ENCODE peak calls at places on chromosomes 6 and 20, in four cellular contexts. P is HFFc6, S is cardiac muscle cell, T is BE2C. X is an unnamed sample.

GRCh38 chr6:134519456-134519855 is 201.5 kb upstream of the SGK1 start:
- DNase-seq in P (no peak), S (peak), T (no peak), X (no peak)

GRCh38 chr20:62917720-62918119 is 8.6 kb downstream of the DIDO1 start:
- DNase-seq in T (no peak), P (no peak), S (no peak), X (no peak)

GRCh38 chr20:38473353-38473795 is 731 bp downstream of the RALGAPB start:
- DNase-seq in T (peak), P (peak), S (peak), X (no peak)

GRCh38 chr20:63497946-63498935 is 642 bp downstream of the EEF1A2 start:
- DNase-seq in T (peak), P (peak), S (no peak), X (peak)

GRCh38 chr6:140774080-140774505 is 1358.6 kb upstream of the GJE1 start:
- DNase-seq in T (no peak), S (peak), P (peak), X (no peak)

GRCh38 chr6:100134703-100135102 is 140.7 kb upstream of the MCHR2 start:
- DNase-seq in P (peak), T (no peak), S (peak), X (no peak)

GRCh38 chr6:116145786-116146675 is 20.1 kb upstream of the COL10A1 start:
- DNase-seq in S (peak), P (no peak), T (no peak), X (no peak)

GRCh38 chr20:50320005-50320909 is 129.6 kb downstream of the CEBPB start:
- DNase-seq in S (no peak), P (no peak), T (no peak), X (no peak)

GRCh38 chr20:36881888-36882287 is 6.0 kb downstream of the TLDC2 start:
- DNase-seq in P (no peak), S (no peak), T (no peak), X (no peak)

GRCh38 chr6:17331238-17331637 is 50.1 kb downstream of the RBM24 start:
- DNase-seq in P (no peak), S (no peak), T (no peak), X (no peak)

GRCh38 chr6:57063847-57064246 is 17.4 kb downstream of the KIAA1586 start:
- DNase-seq in T (no peak), P (no peak), S (no peak), X (no peak)

GRCh38 chr6:158910484-158911075 is 89.4 kb downstream of the RSPH3 start:
- DNase-seq in S (no peak), T (no peak), P (no peak), X (no peak)

GRCh38 chr6:158314737-158315136 is 2.5 kb downstream of the TULP4 start:
- DNase-seq in T (no peak), P (no peak), S (no peak), X (no peak)

GRCh38 chr6:87274660-87275273 is 47.6 kb upstream of the SMIM8 start:
- DNase-seq in S (peak), P (peak), T (no peak), X (no peak)

GRCh38 chr6:151137441-151137984 is 102.3 kb upstream of the AKAP12 start:
- DNase-seq in P (no peak), S (no peak), T (no peak), X (no peak)

GRCh38 chr20:17557675-17558006 is 12.2 kb upstream of the DSTN start:
- DNase-seq in T (no peak), P (peak), S (peak), X (no peak)

GRCh38 chr20:24048014-24048611 is 59.5 kb upstream of the GGTLC1 start:
- DNase-seq in T (no peak), P (no peak), S (no peak), X (no peak)

GRCh38 chr20:38725959-38726848 is 1.9 kb downstream of the SLC32A1 start:
- DNase-seq in P (no peak), S (peak), T (peak), X (peak)

GRCh38 chr6:1593958-1594314 is 15.8 kb upstream of the FOXC1 start:
- DNase-seq in P (no peak), T (no peak), S (no peak), X (no peak)

GRCh38 chr6:105077592-105078463 is 102.0 kb downstream of the POPDC3 start:
- DNase-seq in S (peak), P (peak), T (no peak), X (no peak)

GRCh38 chr20:23240519-23240918 is 110.1 kb upstream of the NXT1 start:
- DNase-seq in P (no peak), S (no peak), T (no peak), X (no peak)

GRCh38 chr6:157813757-157814455 is 9.1 kb upstream of the SNX9 start:
- DNase-seq in T (no peak), S (peak), P (peak), X (no peak)

GRCh38 chr20:20213722-20214121 is 154.2 kb upstream of the INSM1 start:
- DNase-seq in S (no peak), T (no peak), P (no peak), X (no peak)

GRCh38 chr6:111990214-111990613 is 63.7 kb upstream of the CCN6 start:
- DNase-seq in S (no peak), P (no peak), T (no peak), X (no peak)

GRCh38 chr6:108167449-108167903 is 1.7 kb downstream of the NR2E1 start:
- DNase-seq in S (no peak), P (no peak), T (no peak), X (no peak)

GRCh38 chr20:39913274-39913673 is 775.8 kb downstream of the MAFB start:
- DNase-seq in T (no peak), P (no peak), S (no peak), X (no peak)

GRCh38 chr6:110140650-110141049 is 38.8 kb downstream of the WASF1 start:
- DNase-seq in P (peak), S (peak), T (no peak), X (no peak)

GRCh38 chr6:100322886-100323285 is 141.8 kb downstream of the SIM1 start:
- DNase-seq in S (no peak), T (no peak), P (no peak), X (no peak)

GRCh38 chr20:44422083-44422482 is 53.6 kb upstream of the TTPAL start:
- DNase-seq in T (no peak), P (peak), S (no peak), X (no peak)

GRCh38 chr20:49591217-49591865 is 23.4 kb upstream of the PTGIS start:
- DNase-seq in T (no peak), S (peak), P (no peak), X (no peak)

GRCh38 chr6:13500264-13500663 is 12.9 kb upstream of the GFOD1 start:
- DNase-seq in P (peak), S (no peak), T (no peak), X (no peak)

GRCh38 chr6:34358389-34358906 is 34.0 kb downstream of the NUDT3 start:
- DNase-seq in T (peak), S (peak), P (peak), X (peak)

GRCh38 chr6:32666420-32667300 is at the start of gene HLA-DQB1:
- DNase-seq in S (peak), P (peak), T (no peak), X (peak)

GRCh38 chr6:144305985-144306384 is 20.9 kb downstream of the UTRN start:
- DNase-seq in T (no peak), S (no peak), P (peak), X (no peak)

DNA sequence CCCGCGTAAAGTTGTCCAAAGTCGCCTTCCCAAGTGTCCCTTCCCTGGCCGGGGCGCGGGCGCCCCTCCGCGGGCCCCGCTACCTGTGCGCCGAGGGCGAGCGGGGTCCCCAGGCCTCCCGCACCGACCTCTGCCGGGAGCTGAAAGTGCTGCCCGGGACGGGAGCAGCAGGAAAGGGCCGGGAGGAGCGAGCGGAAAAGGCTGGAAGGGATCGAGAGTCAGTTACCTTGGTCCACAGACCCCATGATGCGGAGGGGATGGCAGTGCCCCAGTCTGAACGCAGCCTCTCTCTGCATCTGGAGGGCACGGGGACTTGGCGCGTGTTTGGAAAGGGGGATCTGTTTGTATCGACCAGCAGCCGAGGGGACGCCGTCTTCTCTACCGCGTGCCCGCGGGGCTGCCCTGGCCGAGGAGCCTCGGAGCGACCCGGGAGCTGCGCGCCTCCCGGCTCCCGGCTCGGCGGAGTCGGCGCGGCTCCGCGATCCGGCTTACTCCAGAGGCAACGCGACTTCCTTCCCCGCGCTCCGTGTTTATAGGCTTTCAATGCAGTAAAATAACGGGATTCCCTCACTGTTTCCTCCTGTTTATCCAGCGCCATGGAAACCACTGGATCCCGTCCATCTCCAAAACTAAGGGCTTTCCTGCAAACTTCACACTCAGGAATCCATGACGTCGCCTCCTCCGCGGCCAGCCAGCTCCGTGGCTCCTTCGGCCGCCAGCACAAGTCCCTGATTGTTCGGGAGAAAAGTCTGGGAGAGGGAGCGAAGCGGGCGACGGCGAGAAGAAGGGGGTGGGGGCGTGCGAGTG is 20.0 kb upstream of the NFATC2 start:
- DNase-seq in P (peak), S (peak), T (peak), X (peak)
- TF ChIP-seq CTCF in P (peak), S (peak), T (no peak), X (no peak)

DNA sequence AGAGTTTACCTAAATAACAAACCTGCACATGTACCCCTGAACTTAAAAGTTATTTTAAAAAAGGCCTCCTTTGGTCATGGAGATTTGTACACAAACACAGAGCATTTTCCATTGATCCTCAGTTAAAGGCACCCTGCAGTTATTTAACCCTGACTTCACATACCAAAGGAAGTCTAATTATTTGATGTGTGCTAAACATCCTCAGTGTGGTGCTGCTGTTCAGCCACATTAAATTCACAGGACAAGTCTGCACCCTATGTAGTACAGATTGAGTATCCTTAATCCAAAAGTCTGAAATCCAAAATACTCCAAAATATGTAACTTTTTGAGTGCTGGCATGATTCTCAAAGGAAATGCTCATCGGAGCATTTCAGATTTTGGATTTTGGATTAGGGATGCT is 21.4 kb downstream of the KCNQ5 start:
- DNase-seq in P (no peak), S (peak), T (no peak), X (no peak)
- TF ChIP-seq CTCF in P (peak), S (peak), T (no peak), X (no peak)

GRCh38 chr6:29355603-29356002 is 13.1 kb downstream of the OR5V1 start:
- DNase-seq in S (no peak), T (no peak), P (no peak), X (no peak)
- TF ChIP-seq CTCF in S (no peak), T (no peak), P (no peak), X (no peak)

DNA sequence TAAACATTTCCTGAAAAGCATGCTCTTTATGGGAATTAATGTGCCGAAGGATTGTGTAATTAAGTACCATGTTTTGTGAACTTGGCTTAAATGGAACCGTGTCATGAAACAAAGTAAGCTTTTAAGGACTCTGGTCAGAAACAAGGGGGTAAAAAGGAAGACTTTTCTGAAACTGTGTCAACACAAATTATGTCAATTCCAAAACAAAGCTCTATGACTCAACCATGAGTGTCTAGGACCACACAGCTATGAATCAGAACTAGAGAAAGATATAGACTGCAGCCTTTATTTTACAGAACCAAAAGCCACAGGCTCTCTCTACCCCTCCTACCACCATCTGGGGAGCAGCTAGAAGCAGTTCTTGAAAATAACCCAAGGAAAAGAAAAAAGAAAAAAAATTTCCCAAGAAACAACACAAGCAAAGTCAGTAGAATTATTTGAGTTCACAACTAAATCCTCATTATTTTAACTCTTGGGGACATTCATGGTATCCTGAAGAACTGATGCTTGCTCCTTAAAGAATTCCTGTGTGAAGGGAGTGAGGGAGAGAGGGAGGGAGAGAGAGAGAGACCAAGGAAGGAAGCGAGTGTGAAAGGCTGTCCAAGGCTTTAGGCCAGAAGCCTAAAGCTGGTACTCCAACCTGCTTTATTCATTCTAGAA is 81.9 kb downstream of the ZMYND8 start:
- DNase-seq in P (peak), S (peak), T (no peak), X (no peak)
- TF ChIP-seq CTCF in P (no peak), S (no peak), T (no peak), X (no peak)

DNA sequence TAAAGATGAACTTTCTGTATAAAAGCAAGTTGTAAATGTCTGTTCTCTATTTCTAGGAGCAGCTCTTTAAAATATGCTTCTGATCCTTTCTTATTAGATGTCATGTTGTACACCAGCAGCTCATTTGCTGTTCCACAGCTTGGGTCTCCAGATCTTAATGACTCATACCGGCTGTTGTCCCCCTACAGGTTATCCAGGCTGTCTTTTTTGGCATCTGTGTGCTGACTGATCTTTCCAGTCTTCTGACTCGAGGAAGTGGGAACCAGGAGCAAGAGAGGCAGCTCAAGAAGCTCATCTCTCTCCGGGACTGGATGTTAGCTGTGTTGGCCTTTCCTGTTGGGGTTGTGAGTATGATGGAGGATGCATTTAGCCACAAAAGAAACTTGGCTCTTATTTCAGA is 76.0 kb downstream of the AIG1 start:
- DNase-seq in P (no peak), T (no peak), S (no peak), X (no peak)
- TF ChIP-seq CTCF in P (no peak), T (no peak), S (no peak), X (no peak)

DNA sequence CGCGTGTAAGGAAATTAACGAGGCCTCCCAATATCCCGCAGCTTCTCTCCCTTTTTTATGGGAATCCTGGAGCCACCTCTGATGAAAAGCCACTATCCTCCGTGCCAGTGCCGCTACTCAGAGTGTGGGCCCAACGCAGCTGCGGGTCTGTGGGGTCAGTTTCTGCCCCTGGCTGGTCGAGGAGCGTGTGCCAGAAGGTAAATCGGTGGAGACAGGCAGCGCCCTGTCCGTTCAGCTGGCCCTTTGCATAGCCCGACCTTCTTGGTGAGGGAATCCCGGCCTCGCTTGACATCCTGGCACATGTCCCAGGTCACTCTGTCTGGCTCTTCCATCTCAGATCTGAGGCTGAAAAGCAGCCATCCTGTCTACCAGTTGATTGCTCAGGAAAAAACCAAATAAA is 4.6 kb downstream of the THBS2 start:
- DNase-seq in S (no peak), P (no peak), T (no peak), X (no peak)
- TF ChIP-seq CTCF in S (no peak), P (no peak), T (no peak), X (no peak)

DNA sequence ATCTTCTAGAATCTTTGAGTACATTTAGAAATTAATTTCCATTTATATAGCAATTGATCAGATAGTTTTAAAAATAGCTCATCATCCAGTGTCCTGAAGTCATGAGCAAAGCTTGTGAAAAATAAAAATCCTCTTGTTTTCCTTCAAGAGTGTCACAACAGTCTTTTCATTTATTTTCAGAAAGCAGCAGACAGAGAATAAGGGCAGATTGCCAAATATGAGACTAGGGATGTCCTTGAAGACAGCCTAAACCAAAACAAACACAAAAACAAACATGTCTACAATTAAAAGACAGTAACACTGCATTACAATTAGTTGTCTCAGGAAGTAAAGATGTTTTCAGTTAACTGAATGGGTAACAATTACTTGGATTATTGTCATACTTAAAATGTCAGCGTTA is 682.8 kb downstream of the TFAP2A start:
- DNase-seq in T (no peak), P (no peak), S (no peak), X (no peak)
- TF ChIP-seq CTCF in T (no peak), P (no peak), S (no peak), X (no peak)

GRCh38 chr6:24856954-24857670 is 58.4 kb upstream of the ARMH2 start:
- DNase-seq in T (no peak), P (no peak), S (no peak), X (no peak)

GRCh38 chr6:24859132-24859531 is 60.4 kb upstream of the ARMH2 start:
- DNase-seq in T (no peak), P (no peak), S (no peak), X (no peak)

GRCh38 chr6:24859608-24860007 is 60.9 kb upstream of the ARMH2 start:
- DNase-seq in T (no peak), S (no peak), P (no peak), X (no peak)

GRCh38 chr6:24856246-24856599 is 57.5 kb upstream of the ARMH2 start:
- DNase-seq in T (no peak), S (no peak), P (no peak), X (no peak)

GRCh38 chr6:24858154-24858801 is 59.6 kb upstream of the ARMH2 start:
- DNase-seq in P (peak), S (peak), T (no peak), X (no peak)
- TF ChIP-seq CTCF in P (no peak), S (no peak), T (no peak), X (no peak)

DNA sequence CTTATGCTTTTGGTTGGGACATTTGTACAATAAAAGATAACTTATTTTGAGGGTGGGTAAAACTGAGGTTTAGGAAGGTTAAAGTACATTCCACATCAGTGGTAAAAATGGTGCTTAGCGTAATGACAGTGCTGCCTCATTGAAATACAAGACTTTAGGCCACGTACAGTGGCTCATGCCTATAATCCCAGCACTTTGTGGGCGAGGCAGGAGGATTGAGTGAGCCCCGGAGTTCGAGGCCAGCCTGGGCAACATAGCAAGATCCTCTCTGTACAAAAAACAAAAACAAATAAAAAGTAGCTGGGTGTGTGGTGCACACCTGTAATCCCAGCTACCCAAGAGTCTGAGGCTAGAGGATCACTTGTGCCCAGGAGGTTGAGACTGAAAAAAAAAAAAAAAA is 2.3 kb upstream of the KIAA0319 start:
- DNase-seq in P (no peak), T (no peak), S (no peak), X (no peak)
- TF ChIP-seq CTCF in P (no peak), T (no peak), S (no peak), X (no peak)